ENCODE peak calls at places on chromosomes 1 and 21, in seven cellular contexts. I is fibroblast of lung, H is mucosa of descending colon, Z is NB4, L is Calu3, A is HFFc6, D is retinal pigment epithelial cell. O is an unnamed sample.

GRCh38 chr1:93196591-93196990 is 16.1 kb downstream of the CCDC18 start:
- DNase-seq in Z (no peak), A (no peak), L (no peak), I (peak; percentile 41), D (no peak), H (no peak), O (no peak)

GRCh38 chr1:22290611-22291010 is 147.7 kb upstream of the WNT4 start:
- DNase-seq in Z (no peak), A (no peak), I (no peak), L (no peak), H (no peak), D (no peak), O (no peak)

GRCh38 chr1:77473690-77474089 is 191.9 kb downstream of the AK5 start:
- DNase-seq in Z (no peak), I (peak; percentile 89), L (no peak), H (no peak), D (peak; percentile 73), A (peak; percentile 86), O (no peak)

GRCh38 chr21:25402134-25402957 is 204.9 kb downstream of the MRPL39 start:
- DNase-seq in Z (peak; percentile 37), D (no peak), L (no peak), A (no peak), I (no peak), H (no peak), O (no peak)

GRCh38 chr1:207944571-207944970 is 33.6 kb upstream of the CD34 start:
- DNase-seq in H (no peak), L (no peak), A (no peak), Z (no peak), I (peak; percentile 68), D (no peak), O (no peak)

GRCh38 chr1:100671604-100672003 is 47.9 kb upstream of the VCAM1 start:
- DNase-seq in I (no peak), H (no peak), D (no peak), L (no peak), Z (no peak), A (no peak), O (no peak)

GRCh38 chr1:12157366-12158231 is 9.2 kb upstream of the TNFRSF1B start:
- DNase-seq in A (no peak), D (no peak), H (no peak), I (no peak), Z (peak; percentile 84), L (no peak), O (no peak)

GRCh38 chr1:55640708-55641473 is 425.7 kb upstream of the USP24 start:
- DNase-seq in D (no peak), H (peak; percentile 26), Z (peak; percentile 48), A (peak; percentile 64), L (no peak), I (no peak), O (no peak)

GRCh38 chr1:80427886-80428285 is 1372.8 kb upstream of the ADGRL2 start:
- DNase-seq in A (no peak), I (no peak), L (no peak), D (no peak), Z (no peak), H (no peak), O (no peak)

GRCh38 chr1:153633747-153634665 is at the start of gene CHTOP:
- DNase-seq in Z (peak; percentile 98), D (peak; percentile 96), A (peak; percentile 98), L (peak; percentile 99), H (peak; percentile 99), I (peak; percentile 97), O (peak; percentile 98)
- TF ChIP-seq CTCF in Z (no peak), D (no peak), A (no peak), L (no peak), H (no peak), I (no peak), O (no peak)

GRCh38 chr21:38277501-38278111 is 20.8 kb downstream of the KCNJ15 start:
- DNase-seq in I (peak; percentile 100), A (peak; percentile 99), Z (peak; percentile 87), D (peak; percentile 83), L (no peak), H (no peak), O (no peak)

GRCh38 chr21:38282921-38283320 is 26.1 kb downstream of the KCNJ15 start:
- DNase-seq in I (no peak), D (no peak), H (no peak), L (no peak), Z (peak; percentile 64), A (no peak), O (no peak)

GRCh38 chr21:38284221-38284620 is 27.4 kb downstream of the KCNJ15 start:
- DNase-seq in A (no peak), I (no peak), L (no peak), D (no peak), H (no peak), Z (no peak), O (no peak)

GRCh38 chr21:38280446-38280845 is 23.7 kb downstream of the KCNJ15 start:
- DNase-seq in A (no peak), H (no peak), L (no peak), I (peak; percentile 69), D (no peak), Z (no peak), O (no peak)
- TF ChIP-seq CTCF in A (no peak), H (no peak), L (no peak), I (no peak), D (no peak), Z (no peak), O (no peak)

DNA sequence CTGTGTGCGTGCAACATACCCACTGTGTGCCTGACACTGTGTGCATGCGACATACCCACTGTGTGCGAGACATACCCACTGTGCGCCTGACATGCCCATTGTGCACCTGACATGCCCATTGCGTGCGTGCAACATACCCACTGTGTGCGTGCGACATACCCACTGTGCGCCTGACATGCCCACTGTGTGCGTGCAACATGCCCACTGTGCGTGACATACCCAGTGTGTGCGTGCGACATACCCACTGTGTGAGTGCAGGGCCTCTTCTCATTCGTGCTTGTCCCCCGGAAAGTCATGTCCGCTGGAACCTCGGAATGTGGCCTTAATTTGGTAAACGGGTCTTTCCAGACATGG is 2.2 kb upstream of the RRP1 start:
- DNase-seq in D (no peak), H (no peak), L (no peak), I (no peak), A (no peak), Z (peak; percentile 34), O (no peak)
- TF ChIP-seq CTCF in D (no peak), H (no peak), L (no peak), I (no peak), A (no peak), Z (no peak), O (no peak)

GRCh38 chr1:9914603-9914937 is 4.5 kb upstream of the CTNNBIP1 start:
- DNase-seq in D (no peak), L (no peak), A (no peak), Z (no peak), I (no peak), H (no peak), O (no peak)
- TF ChIP-seq CTCF in D (no peak), L (no peak), A (no peak), Z (no peak), I (no peak), H (no peak), O (no peak)